ENCODE peak calls at places on chromosomes 4 and X, in nine cellular contexts. S is DMS153; N is AG04450; A is GM12865; W is stimulated activated CD8-positive, alpha-beta memory T cell treated with anti-CD3 and anti-CD28 coated beads, Interleukin-4, amount 100 ng/mL, for 4 hours; L is NAMALWA; O is AML-193; I is myocyte; E is GM06990. U is an unnamed sample.

GRCh38 chrX:111035256-111035655 is 60.7 kb upstream of the PAK3 start:
- DNase-seq in E (no peak), N (no peak), A (no peak), O (no peak), L (no peak), S (no peak), I (peak), W (no peak), U (peak)

GRCh38 chr4:114078636-114079035 is 99.2 kb upstream of the ARSJ start:
- DNase-seq in I (no peak), E (no peak), L (no peak), W (no peak), S (no peak), A (no peak), N (no peak), O (no peak), U (no peak)

GRCh38 chr4:73086095-73086869 is 16.8 kb upstream of the COX18 start:
- DNase-seq in N (no peak), I (no peak), S (no peak), O (no peak), L (no peak), E (no peak), A (no peak), W (no peak), U (no peak)

GRCh38 chrX:152138388-152138784 is at the start of gene MAGEA10:
- DNase-seq in S (no peak), E (no peak), I (no peak), O (no peak), L (no peak), N (no peak), A (no peak), W (no peak), U (no peak)

GRCh38 chr4:41517747-41518146 is 20.2 kb upstream of the LIMCH1 start:
- DNase-seq in L (no peak), E (no peak), A (no peak), O (no peak), I (no peak), S (no peak), W (no peak), N (no peak), U (no peak)

GRCh38 chr4:136357556-136357955 is 1174.7 kb downstream of the PCDH18 start:
- DNase-seq in S (no peak), A (no peak), E (no peak), O (no peak), N (no peak), L (no peak), W (no peak), I (no peak), U (no peak)

GRCh38 chrX:50779694-50780093 is 34.3 kb downstream of the SHROOM4 start:
- DNase-seq in W (no peak), S (no peak), A (no peak), O (no peak), I (no peak), N (no peak), L (no peak), E (no peak), U (no peak)

GRCh38 chr4:54767376-54767775 is 109.6 kb downstream of the KIT start:
- DNase-seq in E (no peak), W (no peak), N (no peak), O (no peak), S (no peak), I (peak), L (no peak), A (no peak), U (no peak)

GRCh38 chr4:7462509-7462971 is 27.8 kb upstream of the PSAPL1 start:
- DNase-seq in O (no peak), I (peak), L (no peak), A (no peak), E (no peak), W (no peak), N (no peak), S (peak), U (peak)

GRCh38 chrX:110418220-110418856 is 59.7 kb downstream of the RTL9 start:
- DNase-seq in W (no peak), N (peak), I (peak), A (no peak), S (no peak), O (no peak), L (no peak), E (no peak), U (peak)

GRCh38 chr4:173360587-173361221 is 10.1 kb upstream of the SAP30 start:
- DNase-seq in L (peak), S (no peak), W (no peak), I (peak), O (peak), N (no peak), E (no peak), A (no peak), U (no peak)

GRCh38 chr4:38663021-38663800 is 788 bp upstream of the KLF3 start:
- DNase-seq in A (no peak), E (peak), I (no peak), N (peak), W (no peak), O (no peak), L (peak), S (no peak), U (no peak)

GRCh38 chrX:147699061-147699460 is 212.7 kb upstream of the FMR1 start:
- DNase-seq in E (no peak), W (no peak), N (no peak), S (peak), A (no peak), I (no peak), L (no peak), O (no peak), U (no peak)

GRCh38 chrX:79366888-79367749 is at the start of gene ITM2A:
- DNase-seq in N (no peak), E (peak), O (peak), S (no peak), A (peak), L (no peak), W (peak), I (no peak), U (no peak)